ENCODE peak calls at places on chromosomes 3 and 15, in four cellular contexts. One of them, this sample, is unnamed.

GRCh38 chr3:141095546-141095937 is 44.4 kb downstream of the SPSB4 start:
- DNase-seq in GOT3: no peak
- DNase-seq in hippocampal formation: no peak
- DNase-seq in GM19239: no peak
- DNase-seq in this sample: no peak

GRCh38 chr15:66758844-66759243 is 56.8 kb downstream of the SMAD6 start:
- DNase-seq in hippocampal formation: no peak
- DNase-seq in GM19239: no peak
- DNase-seq in GOT3: no peak
- DNase-seq in this sample: no peak

GRCh38 chr15:78075490-78076230 is 1.9 kb downstream of the TBC1D2B start:
- DNase-seq in GM19239: no peak
- DNase-seq in GOT3: no peak
- DNase-seq in hippocampal formation: no peak
- DNase-seq in this sample: no peak

GRCh38 chr15:58932791-58933310 is 628 bp downstream of the SLTM start:
- DNase-seq in GM19239: no peak
- DNase-seq in GOT3: no peak
- DNase-seq in hippocampal formation: peak
- DNase-seq in this sample: no peak

GRCh38 chr3:154904328-154904727 is 175.8 kb upstream of the MME start:
- DNase-seq in hippocampal formation: no peak
- DNase-seq in GOT3: no peak
- DNase-seq in GM19239: no peak
- DNase-seq in this sample: no peak

GRCh38 chr3:146972726-146973125 is 367.6 kb upstream of the PLSCR5 start:
- DNase-seq in GM19239: no peak
- DNase-seq in GOT3: no peak
- DNase-seq in hippocampal formation: no peak
- DNase-seq in this sample: no peak

GRCh38 chr3:78893161-78893560 is 874.6 kb downstream of the ROBO1 start:
- DNase-seq in GOT3: no peak
- DNase-seq in GM19239: no peak
- DNase-seq in hippocampal formation: no peak
- DNase-seq in this sample: no peak

GRCh38 chr15:100879461-100880138 is at the start of gene ALDH1A3:
- DNase-seq in GM19239: peak
- DNase-seq in hippocampal formation: no peak
- DNase-seq in GOT3: no peak
- DNase-seq in this sample: peak

GRCh38 chr3:18544135-18544534 is 119.0 kb upstream of the SATB1 start:
- DNase-seq in GOT3: no peak
- DNase-seq in hippocampal formation: no peak
- DNase-seq in GM19239: no peak
- DNase-seq in this sample: no peak

GRCh38 chr3:109731639-109732473 is 394.5 kb upstream of the DPPA4 start:
- DNase-seq in hippocampal formation: peak
- DNase-seq in GOT3: no peak
- DNase-seq in GM19239: peak
- DNase-seq in this sample: peak

GRCh38 chr3:45796902-45797637 is 734 bp upstream of the SLC6A20 start:
- DNase-seq in GM19239: no peak
- DNase-seq in GOT3: no peak
- DNase-seq in hippocampal formation: no peak
- DNase-seq in this sample: no peak

GRCh38 chr15:77515613-77516012 is 94.9 kb downstream of the HMG20A start:
- DNase-seq in GOT3: no peak
- DNase-seq in hippocampal formation: no peak
- DNase-seq in GM19239: no peak
- DNase-seq in this sample: no peak

GRCh38 chr15:63597033-63597790 is at the start of gene FBXL22:
- DNase-seq in GM19239: no peak
- DNase-seq in hippocampal formation: no peak
- DNase-seq in GOT3: no peak
- DNase-seq in this sample: no peak

GRCh38 chr15:99426431-99427105 is 139.2 kb upstream of the MEF2A start:
- DNase-seq in hippocampal formation: no peak
- DNase-seq in GM19239: no peak
- DNase-seq in GOT3: no peak
- DNase-seq in this sample: no peak

GRCh38 chr3:73508330-73508954 is 116.3 kb downstream of the PDZRN3 start:
- DNase-seq in GOT3: no peak
- DNase-seq in GM19239: peak
- DNase-seq in hippocampal formation: peak
- DNase-seq in this sample: peak

GRCh38 chr15:100721758-100722550 is 119.6 kb downstream of the ASB7 start:
- DNase-seq in hippocampal formation: no peak
- DNase-seq in GOT3: peak
- DNase-seq in GM19239: no peak
- DNase-seq in this sample: peak

GRCh38 chr3:183027276-183027675 is 46.9 kb upstream of the DCUN1D1 start:
- DNase-seq in hippocampal formation: no peak
- DNase-seq in GOT3: no peak
- DNase-seq in GM19239: no peak
- DNase-seq in this sample: no peak

GRCh38 chr3:47571391-47572165 is 7.1 kb downstream of the CSPG5 start:
- DNase-seq in hippocampal formation: peak
- DNase-seq in GM19239: no peak
- DNase-seq in GOT3: no peak
- DNase-seq in this sample: no peak

GRCh38 chr3:195182470-195182795 is 88.5 kb downstream of the XXYLT1 start:
- DNase-seq in GOT3: no peak
- DNase-seq in GM19239: no peak
- DNase-seq in hippocampal formation: peak
- DNase-seq in this sample: no peak

GRCh38 chr3:101036676-101037075 is 43.5 kb upstream of the ABI3BP start:
- DNase-seq in hippocampal formation: no peak
- DNase-seq in GOT3: no peak
- DNase-seq in GM19239: no peak
- DNase-seq in this sample: no peak

GRCh38 chr3:51703026-51703775 is 3.7 kb upstream of the GRM2 start:
- DNase-seq in hippocampal formation: no peak
- DNase-seq in GOT3: no peak
- DNase-seq in GM19239: no peak
- DNase-seq in this sample: no peak

GRCh38 chr15:86384191-86384590 is 304.5 kb downstream of the AGBL1 start:
- DNase-seq in hippocampal formation: no peak
- DNase-seq in GOT3: no peak
- DNase-seq in GM19239: no peak
- DNase-seq in this sample: no peak

GRCh38 chr3:137065381-137065780 is 107.6 kb downstream of the IL20RB start:
- DNase-seq in GOT3: no peak
- DNase-seq in hippocampal formation: no peak
- DNase-seq in GM19239: no peak
- DNase-seq in this sample: no peak

GRCh38 chr15:37079726-37080125 is 20.6 kb downstream of the MEIS2 start:
- DNase-seq in hippocampal formation: peak
- DNase-seq in GOT3: no peak
- DNase-seq in GM19239: no peak
- DNase-seq in this sample: no peak

GRCh38 chr3:84836961-84837360 is 121.8 kb upstream of the CADM2 start:
- DNase-seq in GOT3: no peak
- DNase-seq in hippocampal formation: no peak
- DNase-seq in GM19239: no peak
- DNase-seq in this sample: no peak

GRCh38 chr3:55721716-55722484 is 234.8 kb upstream of the WNT5A start:
- DNase-seq in GM19239: no peak
- DNase-seq in hippocampal formation: no peak
- DNase-seq in GOT3: no peak
- DNase-seq in this sample: no peak

GRCh38 chr3:124860599-124860998 is 26.6 kb downstream of the ITGB5 start:
- DNase-seq in hippocampal formation: no peak
- DNase-seq in GM19239: no peak
- DNase-seq in GOT3: no peak
- DNase-seq in this sample: peak

GRCh38 chr3:69770219-69770618 is 31.0 kb downstream of the MITF start:
- DNase-seq in hippocampal formation: no peak
- DNase-seq in GOT3: no peak
- DNase-seq in GM19239: no peak
- DNase-seq in this sample: peak

GRCh38 chr15:50377867-50378751 is 23.1 kb upstream of the GABPB1 start:
- DNase-seq in GM19239: peak
- DNase-seq in GOT3: no peak
- DNase-seq in hippocampal formation: no peak
- DNase-seq in this sample: no peak

This sample was measured in A549.